ENCODE peak calls at places on chromosomes 11 and 22, in eight cellular contexts. A is fibroblast of lung; D is HFFc6; G is psoas muscle; Q is CD8-positive, alpha-beta T cell; U is astrocyte of the cerebellum; L is activated B cell treated with CpG ODN at 0.5 μM for 24 hours; B is HL-60. T is an unnamed sample.

GRCh38 chr22:39900306-39901227 is at the start of gene GRAP2:
- DNase-seq in A (no peak), D (no peak), G (no peak), Q (peak; percentile 61), U (no peak), L (no peak), B (peak; percentile 72), T (peak; percentile 44)

GRCh38 chr11:30364139-30364875 is 41.4 kb downstream of the ARL14EP start:
- DNase-seq in A (no peak), D (no peak), G (no peak), Q (no peak), U (no peak), L (no peak), B (no peak), T (no peak)

GRCh38 chr11:120688166-120688565 is 176.6 kb downstream of the GRIK4 start:
- DNase-seq in A (no peak), D (no peak), G (no peak), Q (no peak), U (no peak), L (no peak), B (peak; percentile 2), T (no peak)

GRCh38 chr22:40721266-40721665 is 42.0 kb downstream of the MCHR1 start:
- DNase-seq in A (peak; percentile 65), D (peak; percentile 17), G (no peak), Q (no peak), U (no peak), L (no peak), B (no peak), T (no peak)

GRCh38 chr11:43904737-43905515 is 24.3 kb downstream of the ALKBH3 start:
- DNase-seq in A (peak; percentile 76), D (no peak), G (no peak), Q (no peak), U (no peak), L (no peak), B (no peak), T (no peak)

GRCh38 chr22:50530857-50531545 is 1.2 kb upstream of the TYMP start:
- DNase-seq in A (peak; percentile 86), D (no peak), G (peak; percentile 85), Q (peak; percentile 75), U (no peak), L (peak; percentile 86), B (peak; percentile 93), T (peak; percentile 77)

GRCh38 chr22:40258463-40259046 is 80.8 kb downstream of the TNRC6B start:
- DNase-seq in A (peak; percentile 20), D (peak; percentile 5), G (no peak), Q (no peak), U (peak; percentile 26), L (no peak), B (no peak), T (no peak)

GRCh38 chr11:129743029-129743846 is 72.4 kb upstream of the TMEM45B start:
- DNase-seq in A (no peak), D (no peak), G (no peak), Q (no peak), U (no peak), L (no peak), B (no peak), T (no peak)

GRCh38 chr11:102981324-102981910 is 25.9 kb upstream of the MMP13 start:
- DNase-seq in A (peak; percentile 28), D (no peak), G (no peak), Q (no peak), U (no peak), L (no peak), B (no peak), T (no peak)

GRCh38 chr11:12800032-12800671 is 125.9 kb downstream of the TEAD1 start:
- DNase-seq in A (peak; percentile 40), D (peak; percentile 81), G (no peak), Q (no peak), U (no peak), L (no peak), B (no peak), T (no peak)

GRCh38 chr11:47387944-47388696 is 9.8 kb upstream of the SPI1 start:
- DNase-seq in A (no peak), D (no peak), G (no peak), Q (no peak), U (no peak), L (no peak), B (peak; percentile 96), T (no peak)

GRCh38 chr11:128328955-128329551 is 258.3 kb downstream of the ETS1 start:
- DNase-seq in A (no peak), D (no peak), G (peak; percentile 17), Q (no peak), U (no peak), L (no peak), B (no peak), T (no peak)

GRCh38 chr11:62931501-62932278 is 10.5 kb upstream of the CHRM1 start:
- DNase-seq in A (no peak), D (no peak), G (no peak), Q (no peak), U (peak; percentile 34), L (no peak), B (no peak), T (no peak)

GRCh38 chr11:8621147-8621546 is 27.1 kb upstream of the STK33 start:
- DNase-seq in A (no peak), D (no peak), G (no peak), Q (no peak), U (no peak), L (no peak), B (no peak), T (no peak)

GRCh38 chr22:26579331-26579886 is 10.5 kb downstream of the TPST2 start:
- DNase-seq in A (no peak), D (no peak), G (no peak), Q (peak; percentile 50), U (no peak), L (peak; percentile 56), B (peak; percentile 88), T (peak; percentile 75)

GRCh38 chr11:65903068-65903481 is 2.9 kb upstream of the FOSL1 start:
- DNase-seq in A (peak; percentile 78), D (peak; percentile 93), G (no peak), Q (no peak), U (no peak), L (no peak), B (no peak), T (no peak)

GRCh38 chr11:62075438-62075837 is 48.4 kb upstream of the INCENP start:
- DNase-seq in A (no peak), D (no peak), G (no peak), Q (no peak), U (no peak), L (no peak), B (no peak), T (no peak)

GRCh38 chr11:50186146-50186545 is 153.5 kb downstream of the OR4C45 start:
- DNase-seq in A (no peak), D (no peak), G (no peak), Q (no peak), U (no peak), L (no peak), B (no peak), T (no peak)

DNA sequence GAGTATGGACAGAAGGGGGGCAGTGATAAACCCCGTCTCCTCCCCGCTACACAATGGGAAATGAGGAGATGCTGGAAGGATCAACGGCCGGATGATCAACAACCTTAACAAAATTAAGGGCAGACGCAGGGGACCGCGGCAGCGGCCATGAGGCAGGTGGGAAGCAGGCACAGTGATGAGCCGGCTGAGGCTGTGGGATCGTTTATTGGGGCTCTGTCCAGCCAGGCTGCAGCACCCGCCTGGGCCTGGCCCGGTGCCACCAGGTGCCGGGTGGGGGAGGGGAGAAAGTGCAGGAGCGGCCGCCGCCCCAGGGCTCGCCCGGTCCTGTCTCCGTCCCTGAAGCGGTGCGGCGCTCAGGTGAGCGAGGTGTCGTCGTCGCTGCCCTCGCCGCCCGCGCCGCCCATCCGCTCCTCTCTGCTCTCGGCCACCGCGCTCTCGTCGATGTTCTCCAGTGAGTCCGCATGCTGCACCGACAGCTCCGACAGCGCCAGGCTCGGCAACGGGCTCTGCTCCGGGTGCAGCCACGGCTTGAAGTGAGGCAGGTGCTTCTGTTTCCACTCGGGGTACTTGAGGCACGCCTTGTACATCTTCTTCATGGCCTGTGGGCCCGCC is 2.4 kb upstream of the ARAP1 start:
- DNase-seq in A (no peak), D (no peak), G (no peak), Q (no peak), U (no peak), L (no peak), B (no peak), T (no peak)
- TF ChIP-seq CTCF in A (no peak), D (no peak), G (no peak), Q (no peak), U (no peak), L (no peak), B (no peak), T (no peak)

GRCh38 chr11:19275496-19275895 is 34.8 kb upstream of the E2F8 start:
- DNase-seq in A (no peak), D (no peak), G (no peak), Q (no peak), U (no peak), L (no peak), B (no peak), T (no peak)

GRCh38 chr11:19281041-19281440 is 40.3 kb upstream of the E2F8 start:
- DNase-seq in A (peak; percentile 3), D (no peak), G (no peak), Q (no peak), U (no peak), L (no peak), B (no peak), T (no peak)

GRCh38 chr11:19281555-19281954 is 40.8 kb upstream of the E2F8 start:
- DNase-seq in A (no peak), D (no peak), G (no peak), Q (no peak), U (no peak), L (no peak), B (no peak), T (no peak)

GRCh38 chr11:19276859-19277808 is 36.4 kb upstream of the E2F8 start:
- DNase-seq in A (no peak), D (no peak), G (no peak), Q (no peak), U (no peak), L (no peak), B (peak; percentile 21), T (no peak)

GRCh38 chr11:19279455-19279854 is 38.7 kb upstream of the E2F8 start:
- DNase-seq in A (no peak), D (no peak), G (no peak), Q (no peak), U (no peak), L (no peak), B (no peak), T (no peak)
- TF ChIP-seq CTCF in A (no peak), D (no peak), G (no peak), Q (no peak), U (no peak), L (no peak), B (no peak), T (no peak)

DNA sequence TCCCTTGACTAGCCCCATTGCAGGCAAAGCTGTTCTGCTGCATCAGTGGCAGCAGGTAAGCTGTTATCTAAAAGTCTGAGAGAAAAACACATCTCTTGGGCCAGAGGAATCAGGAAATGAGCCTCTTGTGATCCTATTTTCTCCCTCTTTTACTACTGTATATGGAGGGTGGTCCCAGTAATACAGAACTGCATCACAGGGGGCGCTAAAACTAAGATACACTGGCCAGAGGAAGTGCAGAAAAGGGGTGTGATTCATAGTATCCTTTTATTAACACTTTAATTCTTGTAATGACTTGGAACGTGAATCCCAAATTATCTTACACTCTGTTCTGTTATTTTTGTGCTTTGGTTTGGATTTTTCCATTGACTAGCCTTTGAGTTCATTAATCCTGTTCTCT is 8.8 kb upstream of the MED17 start:
- DNase-seq in A (no peak), D (no peak), G (no peak), Q (no peak), U (no peak), L (no peak), B (no peak), T (no peak)
- TF ChIP-seq CTCF in A (no peak), D (peak; percentile 52), G (no peak), Q (no peak), U (peak; percentile 30), L (no peak), B (no peak), T (no peak)

GRCh38 chr22:22397875-22398524 is 110.5 kb downstream of the ZNF280B start:
- DNase-seq in A (no peak), D (no peak), G (no peak), Q (no peak), U (no peak), L (no peak), B (no peak), T (peak; percentile 6)
- TF ChIP-seq CTCF in A (no peak), D (no peak), G (no peak), Q (no peak), U (no peak), L (no peak), B (no peak), T (no peak)

T was measured in GM10248.